ENCODE peak calls at places on chromosome 2, in nine cellular contexts. R is brain microvascular endothelial cell, X is choroid plexus epithelial cell, W is esophagus squamous epithelium, J is cardiac fibroblast, F is breast epithelium, U is AG09309, M is psoas muscle, H is SK-N-SH. Y is an unnamed sample.

GRCh38 chr2:9809064-9809356 is 34.3 kb upstream of the TAF1B start:
- DNase-seq in M (no peak), X (no peak), F (peak; percentile 75), H (peak; percentile 31), W (no peak), R (no peak), U (no peak), J (no peak), Y (no peak)

GRCh38 chr2:11717623-11718022 is 28.8 kb upstream of the LPIN1 start:
- DNase-seq in R (no peak), U (no peak), H (no peak), F (no peak), J (no peak), X (no peak), M (no peak), W (no peak), Y (no peak)

GRCh38 chr2:219574509-219575311 is 2.6 kb downstream of the INHA start:
- DNase-seq in H (no peak), W (no peak), M (no peak), R (no peak), F (no peak), X (no peak), U (no peak), J (no peak), Y (no peak)

GRCh38 chr2:127185720-127186119 is 34.4 kb downstream of the CYP27C1 start:
- DNase-seq in R (no peak), W (no peak), U (no peak), F (no peak), M (no peak), X (no peak), J (no peak), H (no peak), Y (no peak)

GRCh38 chr2:20633794-20634259 is 17.1 kb downstream of the HS1BP3 start:
- DNase-seq in J (no peak), W (no peak), U (no peak), R (no peak), F (peak; percentile 79), M (peak; percentile 66), X (no peak), H (no peak), Y (no peak)

GRCh38 chr2:215779912-215780311 is 233.4 kb downstream of the MREG start:
- DNase-seq in U (no peak), W (no peak), J (no peak), F (no peak), X (no peak), R (no peak), M (no peak), H (no peak), Y (no peak)

GRCh38 chr2:60409207-60409871 is 144.1 kb downstream of the BCL11A start:
- DNase-seq in J (no peak), W (no peak), M (no peak), H (no peak), X (no peak), R (no peak), F (no peak), U (no peak), Y (no peak)

GRCh38 chr2:66866331-66867037 is 431.6 kb downstream of the MEIS1 start:
- DNase-seq in U (no peak), F (no peak), H (no peak), X (no peak), W (no peak), M (no peak), J (no peak), R (no peak), Y (no peak)

GRCh38 chr2:184654945-184655344 is 56.6 kb downstream of the ZNF804A start:
- DNase-seq in M (no peak), U (no peak), R (no peak), H (no peak), X (peak; percentile 49), F (no peak), J (peak; percentile 38), W (no peak), Y (peak; percentile 22)

GRCh38 chr2:168738057-168738456 is 64.4 kb upstream of the NOSTRIN start:
- DNase-seq in M (no peak), X (peak; percentile 22), R (no peak), U (no peak), W (no peak), H (no peak), J (no peak), F (no peak), Y (no peak)

GRCh38 chr2:11248-11941 is 34.9 kb downstream of the FAM110C start:
- DNase-seq in H (no peak), R (peak; percentile 22), W (no peak), U (no peak), J (peak; percentile 63), X (peak; percentile 47), F (peak; percentile 69), M (peak; percentile 70), Y (peak; percentile 55)

DNA sequence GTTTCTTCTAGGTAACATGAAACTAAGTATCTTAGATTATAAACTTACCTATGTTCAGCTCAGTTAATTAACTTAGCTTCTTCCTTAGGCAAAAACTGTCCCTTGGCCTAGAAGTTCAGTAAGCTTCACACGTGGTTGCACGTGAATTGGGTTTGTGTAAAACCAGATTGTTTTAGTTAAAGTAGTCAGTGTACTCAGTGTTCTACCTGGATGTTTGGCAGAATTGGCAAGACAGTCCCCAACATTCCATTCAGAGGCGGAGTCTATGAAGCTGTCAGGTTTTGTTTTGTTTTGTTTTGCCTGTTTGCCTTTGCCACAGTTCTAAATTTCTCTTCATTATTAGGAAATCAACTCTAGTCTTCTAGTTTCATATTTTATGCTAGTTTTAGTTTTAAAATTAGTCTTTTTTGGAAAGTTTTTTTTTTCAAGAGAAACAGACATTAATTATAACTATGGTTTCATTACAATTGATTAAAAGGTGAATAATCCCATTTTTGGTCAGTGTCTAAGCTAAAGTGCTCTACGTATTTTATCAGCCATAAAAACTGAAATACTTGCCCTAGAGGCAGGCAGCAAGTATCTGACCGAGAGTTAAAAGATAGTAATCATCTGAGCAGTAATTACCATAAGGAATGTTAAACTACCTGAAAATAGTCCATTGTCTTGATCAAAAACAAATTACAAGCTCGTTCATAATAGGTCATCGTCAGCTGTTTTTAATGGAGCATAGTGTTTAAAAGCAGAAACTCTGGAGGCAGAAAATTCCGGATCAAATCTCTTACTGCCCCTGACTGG is 105.5 kb upstream of the ZEB2 start:
- DNase-seq in J (no peak), U (no peak), M (no peak), H (no peak), W (no peak), F (no peak), R (no peak), X (no peak), Y (no peak)
- H3K4me3 ChIP-seq in J (no peak overlapping the region), U (no peak overlapping the region), M (no peak overlapping the region), H (no peak overlapping the region), W (no peak overlapping the region), F (no peak overlapping the region), R (no peak overlapping the region), X (no peak overlapping the region), Y (no peak overlapping the region)

GRCh38 chr2:53088062-53088461 is 679.5 kb upstream of the CHAC2 start:
- DNase-seq in H (no peak), M (no peak), R (no peak), J (peak; percentile 3), W (no peak), U (no peak), F (no peak), X (no peak), Y (no peak)
- TF ChIP-seq CTCF in H (no peak), M (no peak), R (no peak), J (no peak), W (no peak), U (no peak), F (no peak), X (no peak), Y (no peak)

GRCh38 chr2:44247924-44248323 is 27.4 kb upstream of the SLC3A1 start:
- DNase-seq in F (no peak), H (no peak), W (no peak), U (no peak), J (no peak), X (no peak), M (no peak), R (no peak), Y (no peak)

GRCh38 chr2:44246436-44246835 is 28.8 kb upstream of the SLC3A1 start:
- DNase-seq in J (no peak), H (no peak), U (no peak), X (peak; percentile 63), F (no peak), M (no peak), W (no peak), R (no peak), Y (no peak)

GRCh38 chr2:44244135-44244871 is 31.0 kb upstream of the SLC3A1 start:
- DNase-seq in F (peak; percentile 53), W (no peak), X (peak; percentile 82), H (peak; percentile 75), U (no peak), M (peak; percentile 63), R (peak; percentile 44), J (peak; percentile 83), Y (peak; percentile 80)

GRCh38 chr2:44245068-44245861 is 30.0 kb upstream of the SLC3A1 start:
- DNase-seq in W (no peak), U (no peak), M (no peak), J (no peak), X (no peak), H (no peak), R (no peak), F (no peak), Y (no peak)

DNA sequence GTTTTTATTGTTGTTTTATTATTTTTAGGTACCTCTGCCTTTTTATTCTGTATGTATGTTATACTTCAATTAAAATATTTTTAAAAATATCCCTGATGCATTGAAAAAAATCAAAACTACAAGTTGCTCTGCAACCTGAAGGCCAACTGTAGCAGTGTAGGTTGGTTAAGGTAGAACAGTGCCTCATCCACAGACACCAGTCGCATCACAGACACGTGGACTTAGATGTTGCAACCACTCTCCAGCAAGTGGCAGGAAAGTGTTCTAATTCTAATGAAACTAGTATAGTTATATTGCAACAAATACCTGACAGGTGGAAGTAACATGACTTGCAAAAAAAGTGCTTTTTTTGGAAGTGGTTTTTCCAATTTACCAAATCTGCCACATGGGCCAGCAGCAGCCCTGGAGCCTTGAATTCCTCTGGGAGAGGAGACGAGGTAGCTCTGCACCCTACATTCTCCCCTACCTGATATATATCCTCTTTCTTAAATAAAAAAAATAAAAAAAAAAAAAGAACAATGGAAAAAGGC is 28.4 kb upstream of the SLC3A1 start:
- DNase-seq in M (no peak), W (no peak), U (no peak), J (no peak), H (no peak), F (no peak), X (no peak), R (no peak), Y (no peak)
- H3K4me3 ChIP-seq in M (no peak overlapping the region), W (no peak overlapping the region), U (no peak overlapping the region), J (no peak overlapping the region), H (no peak overlapping the region), F (no peak overlapping the region), X (no peak overlapping the region), R (no peak overlapping the region), Y (no peak overlapping the region)

DNA sequence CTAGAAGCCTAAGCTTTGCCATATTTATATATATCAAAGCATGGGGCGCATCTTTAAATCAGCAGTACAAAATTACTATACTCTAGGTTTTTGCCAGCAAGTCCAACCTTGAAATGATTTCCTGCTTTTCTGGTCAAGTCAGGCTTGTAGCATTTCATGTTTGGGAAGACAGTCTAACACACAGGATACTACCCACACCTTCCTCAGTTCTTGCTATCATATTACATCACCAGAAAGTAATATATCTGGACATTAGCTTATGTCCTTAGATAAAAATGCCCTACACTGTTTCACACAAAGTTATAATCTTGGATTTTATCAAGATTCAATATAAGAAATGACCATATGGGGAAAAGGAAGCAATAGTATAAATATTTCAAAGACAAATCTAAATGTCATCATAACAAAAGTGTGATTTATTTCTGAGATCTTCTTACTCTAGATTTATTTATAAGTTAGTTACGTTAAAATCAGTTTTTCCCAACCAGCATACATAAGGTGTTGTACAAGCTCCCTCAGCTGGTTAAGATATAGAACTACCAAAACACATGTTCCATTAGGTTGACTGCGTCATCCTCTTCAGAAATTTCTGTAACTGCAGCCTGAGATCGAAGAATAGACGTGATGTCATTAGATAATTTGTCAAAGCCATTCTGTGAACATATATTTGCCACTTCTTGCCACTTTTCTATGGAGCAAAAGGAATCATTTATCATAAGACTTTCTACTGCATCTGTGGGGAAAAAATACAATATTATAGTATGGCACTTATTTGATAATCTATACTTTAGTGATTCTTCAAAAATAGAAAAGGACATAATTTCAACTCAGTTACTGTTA is 56.6 kb downstream of the CLHC1 start:
- DNase-seq in M (no peak), F (no peak), H (peak; percentile 45), U (peak; percentile 49), R (no peak), J (peak; percentile 85), X (peak; percentile 86), W (no peak), Y (peak; percentile 73)
- TF ChIP-seq CTCF in M (peak; percentile 68), F (peak; percentile 41), H (peak; percentile 77), U (peak; percentile 55), R (peak; percentile 36), J (peak; percentile 49), X (peak; percentile 59), W (peak; percentile 78), Y (peak; percentile 45)